ENCODE peak calls at places on chromosomes 16 and 17, in six cellular contexts. X is glutamatergic neuron, G is OCI-LY7, L is neural progenitor cell, Q is GM20000, V is PC-3. T is an unnamed sample.

GRCh38 chr16:20901441-20902112 is 1.0 kb downstream of the LYRM1 start:
- DNase-seq in L (peak; percentile 54), V (peak; percentile 88), Q (peak; percentile 55), X (peak; percentile 54), G (peak; percentile 67), T (peak; percentile 53)

GRCh38 chr17:29154516-29155234 is 25.5 kb downstream of the MYO18A start:
- DNase-seq in X (no peak), Q (no peak), V (no peak), L (no peak), G (no peak), T (no peak)

GRCh38 chr17:61335105-61335844 is 64.4 kb upstream of the TBX2 start:
- DNase-seq in V (peak; percentile 72), G (no peak), Q (no peak), L (no peak), X (no peak), T (no peak)

GRCh38 chr17:63697341-63698286 is 2.3 kb downstream of the LIMD2 start:
- DNase-seq in L (peak; percentile 28), G (peak; percentile 91), V (peak; percentile 74), X (peak; percentile 55), Q (peak; percentile 78), T (peak; percentile 72)

GRCh38 chr17:62750502-62751349 is 57.4 kb downstream of the MARCHF10 start:
- DNase-seq in Q (no peak), V (peak; percentile 75), L (peak; percentile 62), G (no peak), X (peak; percentile 75), T (no peak)

GRCh38 chr17:4120332-4120731 is 22.5 kb downstream of the ZZEF1 start:
- DNase-seq in G (no peak), L (no peak), Q (no peak), V (no peak), X (no peak), T (no peak)

GRCh38 chr17:76682306-76682705 is 28.5 kb downstream of the MXRA7 start:
- DNase-seq in V (no peak), X (no peak), G (no peak), L (no peak), Q (no peak), T (no peak)

GRCh38 chr17:28700830-28701492 is 10.7 kb downstream of the PROCA1 start:
- DNase-seq in Q (no peak), V (no peak), X (no peak), L (no peak), G (no peak), T (no peak)

GRCh38 chr17:78315355-78316114 is 44.3 kb downstream of the SOCS3 start:
- DNase-seq in Q (peak; percentile 80), L (no peak), V (peak; percentile 99), X (no peak), G (no peak), T (peak; percentile 78)

GRCh38 chr17:39636587-39636926 is 387 bp upstream of the STARD3 start:
- DNase-seq in L (no peak), X (no peak), G (no peak), V (no peak), Q (no peak), T (no peak)

GRCh38 chr16:81413245-81413990 is 31.2 kb upstream of the CMIP start:
- DNase-seq in V (no peak), L (no peak), X (no peak), G (no peak), Q (no peak), T (no peak)

GRCh38 chr17:72123964-72124791 is 3.4 kb downstream of the SOX9 start:
- DNase-seq in Q (no peak), V (peak; percentile 40), G (no peak), L (peak; percentile 30), X (peak; percentile 54), T (no peak)

GRCh38 chr17:9817086-9817485 is 4.8 kb downstream of the GSG1L2 start:
- DNase-seq in V (peak; percentile 71), G (no peak), X (peak; percentile 52), Q (no peak), L (no peak), T (no peak)

GRCh38 chr17:72677108-72677507 is 415.4 kb downstream of the SLC39A11 start:
- DNase-seq in V (no peak), Q (no peak), L (no peak), G (no peak), X (no peak), T (no peak)

GRCh38 chr16:53456625-53457024 is 22.4 kb downstream of the RBL2 start:
- DNase-seq in Q (peak; percentile 6), V (no peak), G (peak; percentile 16), X (no peak), L (no peak), T (no peak)

GRCh38 chr17:76314392-76315227 is 6.5 kb upstream of the QRICH2 start:
- DNase-seq in L (no peak), G (no peak), X (no peak), Q (no peak), V (no peak), T (no peak)

GRCh38 chr17:57803026-57803425 is 46.8 kb downstream of the MRPS23 start:
- DNase-seq in V (no peak), Q (no peak), G (no peak), L (peak; percentile 70), X (no peak), T (no peak)

GRCh38 chr16:20074089-20074956 is 633 bp upstream of the GPR139 start:
- DNase-seq in L (peak; percentile 44), V (no peak), G (no peak), Q (no peak), X (peak; percentile 34), T (no peak)

GRCh38 chr16:70725912-70726828 is 40.3 kb upstream of the MTSS2 start:
- DNase-seq in X (no peak), V (no peak), G (no peak), Q (no peak), L (no peak), T (no peak)

GRCh38 chr16:50308237-50308965 is 42.0 kb downstream of the ADCY7 start:
- DNase-seq in X (no peak), V (no peak), L (no peak), G (no peak), Q (no peak), T (no peak)

GRCh38 chr17:71440513-71440912 is 680.3 kb upstream of the SOX9 start:
- DNase-seq in X (no peak), L (no peak), Q (no peak), G (no peak), V (peak; percentile 79), T (no peak)

GRCh38 chr16:89476811-89477261 is 13.5 kb downstream of the ANKRD11 start:
- DNase-seq in V (no peak), Q (peak; percentile 67), G (peak; percentile 76), L (no peak), X (no peak), T (peak; percentile 71)

GRCh38 chr17:81322271-81323082 is 27.4 kb upstream of the SLC38A10 start:
- DNase-seq in L (no peak), G (peak; percentile 68), X (no peak), Q (peak; percentile 88), V (peak; percentile 36), T (peak; percentile 81)

DNA sequence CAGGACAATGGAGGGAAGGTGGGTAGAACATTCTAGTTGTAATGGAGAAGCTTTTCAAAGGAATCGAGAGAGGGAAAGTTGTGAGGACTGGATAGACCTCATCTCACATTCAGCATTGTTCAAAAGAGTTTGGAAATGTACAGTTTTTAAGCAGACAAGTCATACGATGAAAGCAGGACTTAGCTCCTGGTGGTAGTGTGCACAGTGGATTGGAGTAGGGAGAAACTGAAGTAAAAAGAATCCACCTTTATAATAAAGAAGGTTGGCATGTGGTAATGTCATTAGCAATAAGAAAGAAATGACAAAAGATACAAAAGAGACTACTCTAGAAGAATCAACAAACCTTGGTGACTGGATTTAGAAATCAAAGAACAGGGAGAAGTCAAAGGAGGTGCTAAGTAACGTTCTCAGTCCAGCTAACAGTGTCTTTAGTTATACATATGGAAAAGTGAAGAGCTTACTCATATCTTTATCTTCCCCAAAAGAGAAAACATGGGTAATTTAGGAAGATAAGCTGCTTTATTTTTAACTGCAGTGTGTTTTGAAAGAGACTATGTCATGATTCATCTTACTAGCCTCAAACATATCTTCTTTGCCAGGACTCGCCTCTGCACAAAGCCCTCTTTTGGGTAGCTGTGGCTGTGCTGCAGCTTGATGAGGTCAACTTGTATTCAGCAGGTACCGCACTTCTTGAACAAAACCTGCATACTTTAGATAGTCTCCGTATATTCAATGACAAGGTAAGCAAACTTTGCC is 18.7 kb upstream of the EVI2A start:
- DNase-seq in L (no peak), X (no peak), G (no peak), V (no peak), Q (no peak), T (no peak)
- TF ChIP-seq CTCF in L (no peak), X (no peak), G (no peak), V (no peak), Q (no peak), T (no peak)

GRCh38 chr17:44221072-44221861 is 1.8 kb upstream of the UBTF start:
- DNase-seq in X (peak; percentile 92), Q (peak; percentile 86), G (peak; percentile 87), L (peak; percentile 92), V (peak; percentile 77), T (peak; percentile 77)

GRCh38 chr17:44220211-44221071 is 966 bp upstream of the UBTF start:
- DNase-seq in X (peak; percentile 35), G (peak; percentile 77), L (peak; percentile 71), V (peak; percentile 48), Q (peak; percentile 82), T (peak; percentile 67)

GRCh38 chr17:44219126-44219635 is 294 bp downstream of the UBTF start:
- DNase-seq in X (peak; percentile 77), L (peak; percentile 93), G (peak; percentile 88), Q (peak; percentile 91), V (peak; percentile 82), T (peak; percentile 79)

GRCh38 chr17:44218344-44219125 is 940 bp downstream of the UBTF start:
- DNase-seq in X (peak; percentile 79), G (peak; percentile 94), V (peak; percentile 97), Q (peak; percentile 97), L (peak; percentile 94), T (peak; percentile 92)

GRCh38 chr17:44219636-44220210 is at the start of gene UBTF:
- DNase-seq in X (peak; percentile 83), V (peak; percentile 59), G (peak; percentile 87), Q (peak; percentile 84), L (peak; percentile 91), T (peak; percentile 58)
- TF ChIP-seq CTCF in X (no peak), V (no peak), G (no peak), Q (no peak), L (no peak), T (peak; percentile 22)

GRCh38 chr16:10668322-10669045 is 26.2 kb downstream of the TEKT5 start:
- DNase-seq in G (peak; percentile 21), L (peak; percentile 76), Q (peak; percentile 56), X (peak; percentile 49), V (peak; percentile 45), T (peak; percentile 54)
- TF ChIP-seq CTCF in G (peak; percentile 72), L (peak; percentile 65), Q (peak; percentile 64), X (peak; percentile 55), V (peak; percentile 60), T (peak; percentile 52)

GRCh38 chr17:6470751-6471521 is 26.7 kb downstream of the PIMREG start:
- DNase-seq in V (no peak), G (no peak), Q (no peak), X (no peak), L (no peak), T (no peak)

GRCh38 chr17:6472517-6472916 is 28.3 kb downstream of the PIMREG start:
- DNase-seq in X (no peak), G (no peak), L (no peak), Q (no peak), V (no peak), T (no peak)

GRCh38 chr17:6470146-6470718 is 26.0 kb downstream of the PIMREG start:
- DNase-seq in V (no peak), Q (no peak), G (no peak), X (no peak), L (no peak), T (no peak)

GRCh38 chr17:6473128-6473767 is 29.0 kb downstream of the PIMREG start:
- DNase-seq in V (peak; percentile 76), L (peak; percentile 87), G (peak; percentile 60), X (peak; percentile 88), Q (peak; percentile 91), T (peak; percentile 91)

GRCh38 chr17:6471531-6472465 is 27.5 kb downstream of the PIMREG start:
- DNase-seq in X (no peak), L (peak; percentile 83), G (no peak), Q (no peak), V (peak; percentile 63), T (no peak)
- TF ChIP-seq CTCF in X (no peak), L (no peak), G (no peak), Q (no peak), V (peak; percentile 11), T (no peak)

T was measured in GM10248.